ENCODE peak calls at places on chromosomes 5 and 9, in six cellular contexts. S is spleen, Y is Peyer's patch, J is suprapubic skin, R is NB4, K is ovary. Q is an unnamed sample.
A peak's percentile ranks its signal among the peaks of the same experiment; 100 is the strongest.

GRCh38 chr9:71498691-71499090 is 269.6 kb downstream of the CEMIP2 start:
- DNase-seq in S (no peak), Y (no peak), J (no peak), R (no peak), K (no peak), Q (no peak)

GRCh38 chr5:81195334-81195929 is 37.7 kb upstream of the CKMT2 start:
- DNase-seq in S (no peak), Y (no peak), J (no peak), R (no peak), K (no peak), Q (no peak)

GRCh38 chr5:116068028-116068632 is 16.7 kb upstream of the COMMD10 start:
- DNase-seq in S (no peak), Y (peak; percentile 59), J (no peak), R (peak; percentile 70), K (peak; percentile 52), Q (peak; percentile 60)

GRCh38 chr5:151825445-151825844 is 53.7 kb downstream of the G3BP1 start:
- DNase-seq in S (no peak), Y (peak; percentile 76), J (no peak), R (peak; percentile 55), K (peak; percentile 59), Q (peak; percentile 54)

GRCh38 chr5:3320317-3320865 is 275.2 kb upstream of the IRX1 start:
- DNase-seq in S (peak; percentile 64), Y (peak; percentile 30), J (peak; percentile 67), R (no peak), K (peak; percentile 24), Q (no peak)

GRCh38 chr9:113876806-113877236 is 712 bp downstream of the ZNF618 start:
- DNase-seq in S (no peak), Y (no peak), J (no peak), R (peak; percentile 37), K (no peak), Q (no peak)

GRCh38 chr9:117103711-117104110 is 311.1 kb downstream of the ASTN2 start:
- DNase-seq in S (no peak), Y (no peak), J (no peak), R (no peak), K (no peak), Q (no peak)

GRCh38 chr5:124883686-124884085 is 137.2 kb upstream of the ZNF608 start:
- DNase-seq in S (no peak), Y (no peak), J (no peak), R (no peak), K (no peak), Q (no peak)

GRCh38 chr5:1538741-1539392 is 15.1 kb upstream of the LPCAT1 start:
- DNase-seq in S (peak; percentile 57), Y (peak; percentile 41), J (peak; percentile 47), R (no peak), K (no peak), Q (no peak)

GRCh38 chr5:109482748-109483147 is 73.0 kb upstream of the PJA2 start:
- DNase-seq in S (no peak), Y (no peak), J (no peak), R (no peak), K (no peak), Q (no peak)

GRCh38 chr5:109486200-109486804 is 76.5 kb upstream of the PJA2 start:
- DNase-seq in S (no peak), Y (no peak), J (no peak), R (no peak), K (no peak), Q (no peak)

GRCh38 chr5:109485030-109485429 is 75.3 kb upstream of the PJA2 start:
- DNase-seq in S (no peak), Y (peak; percentile 76), J (peak; percentile 68), R (no peak), K (peak; percentile 31), Q (no peak)

GRCh38 chr5:109484597-109484996 is 74.8 kb upstream of the PJA2 start:
- DNase-seq in S (no peak), Y (no peak), J (no peak), R (no peak), K (no peak), Q (no peak)

DNA sequence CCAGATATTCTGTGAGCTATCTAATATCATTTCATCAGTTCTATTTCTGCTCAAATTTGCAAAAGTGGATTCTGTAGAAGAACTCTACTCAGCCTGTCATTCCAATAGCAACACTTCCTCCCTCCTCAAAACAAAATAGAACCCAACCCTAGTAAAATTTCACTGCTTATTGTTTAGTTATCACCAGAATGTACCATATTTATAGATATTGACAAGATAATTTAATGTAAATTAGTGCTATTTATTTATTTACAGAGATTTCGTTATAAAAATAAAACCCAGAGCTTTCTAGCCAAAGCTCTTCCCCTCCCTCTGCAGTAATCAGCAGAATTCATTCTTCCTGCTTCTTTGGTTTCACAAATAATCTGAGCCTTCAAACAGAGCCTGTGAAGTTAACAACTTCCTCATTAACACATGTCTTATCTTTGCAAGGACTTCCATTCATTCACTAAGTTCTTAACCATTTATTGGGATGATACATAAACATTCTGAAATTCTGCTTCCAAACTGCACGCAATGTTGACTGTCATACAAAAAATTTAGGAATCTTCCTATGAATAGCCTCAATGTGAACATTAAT is 73.7 kb upstream of the PJA2 start:
- DNase-seq in S (no peak), Y (no peak), J (no peak), R (peak; percentile 26), K (no peak), Q (no peak)
- H3K4me3 ChIP-seq in S (no peak overlapping the region), Y (no peak overlapping the region), J (no peak overlapping the region), R (no peak overlapping the region), K (no peak overlapping the region), Q (no peak overlapping the region)

DNA sequence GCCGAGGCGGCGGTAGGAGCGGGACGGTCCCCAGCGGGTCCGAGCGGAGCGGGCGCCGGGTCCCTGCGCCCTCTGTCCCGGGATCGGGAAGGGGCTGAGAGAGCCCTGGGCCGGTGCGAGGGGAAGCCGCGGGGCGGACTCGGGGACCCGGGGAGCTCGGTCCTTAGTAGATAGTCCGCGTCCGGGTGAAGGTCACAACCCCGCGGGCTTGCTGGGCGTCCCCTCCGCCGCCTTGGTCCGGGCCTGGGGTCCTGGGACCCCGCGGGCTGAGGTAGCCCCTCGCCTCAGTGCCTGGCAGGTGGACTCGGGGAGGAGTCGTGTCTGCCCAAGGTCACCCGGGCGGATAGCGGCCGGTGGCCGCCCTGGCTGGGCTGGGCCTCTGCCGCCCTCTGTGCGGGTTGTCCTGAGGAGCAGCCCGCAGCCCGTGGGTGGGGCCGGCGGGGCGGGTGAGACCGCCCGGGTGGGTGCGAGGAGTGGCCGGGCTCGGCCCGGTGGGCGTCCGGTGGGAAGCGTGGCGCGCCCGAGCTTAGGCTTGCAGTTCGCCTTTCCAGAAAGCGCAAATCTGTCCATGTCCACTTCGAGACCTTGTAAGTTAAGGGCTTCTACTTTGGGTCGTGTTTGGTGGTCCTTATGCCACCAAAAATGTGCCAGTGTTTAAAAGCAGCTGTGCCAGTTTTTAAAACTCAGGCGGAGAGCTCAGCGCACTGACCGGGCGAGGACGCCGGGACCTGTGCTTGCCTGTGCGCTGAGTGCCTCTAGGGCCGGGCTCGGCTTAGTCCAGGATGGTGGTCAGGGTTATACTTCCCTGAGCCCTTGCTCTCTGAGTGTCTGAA is 553 bp downstream of the SDHA start:
- DNase-seq in S (peak; percentile 91), Y (peak; percentile 66), J (no peak), R (peak; percentile 69), K (peak; percentile 41), Q (peak; percentile 33)
- TF ChIP-seq POLR2A in S (no peak), Y (no peak), J (no peak), R (no peak), K (no peak), Q (no peak)

GRCh38 chr5:6598351-6598900 is 34.4 kb downstream of the NSUN2 start:
- DNase-seq in S (no peak), Y (no peak), J (no peak), R (no peak), K (no peak), Q (no peak)

GRCh38 chr5:6594066-6594465 is 38.8 kb downstream of the NSUN2 start:
- DNase-seq in S (no peak), Y (no peak), J (no peak), R (no peak), K (no peak), Q (no peak)

GRCh38 chr5:6595405-6595804 is 37.4 kb downstream of the NSUN2 start:
- DNase-seq in S (no peak), Y (no peak), J (no peak), R (no peak), K (no peak), Q (no peak)

GRCh38 chr5:6597557-6597956 is 35.3 kb downstream of the NSUN2 start:
- DNase-seq in S (no peak), Y (no peak), J (no peak), R (no peak), K (no peak), Q (no peak)

GRCh38 chr5:6596388-6596787 is 36.5 kb downstream of the NSUN2 start:
- DNase-seq in S (no peak), Y (no peak), J (no peak), R (no peak), K (no peak), Q (no peak)
- H3K4me3 ChIP-seq in S (no peak overlapping the region), Y (no peak overlapping the region), J (no peak overlapping the region), R (no peak overlapping the region), K (no peak overlapping the region), Q (no peak overlapping the region)

DNA sequence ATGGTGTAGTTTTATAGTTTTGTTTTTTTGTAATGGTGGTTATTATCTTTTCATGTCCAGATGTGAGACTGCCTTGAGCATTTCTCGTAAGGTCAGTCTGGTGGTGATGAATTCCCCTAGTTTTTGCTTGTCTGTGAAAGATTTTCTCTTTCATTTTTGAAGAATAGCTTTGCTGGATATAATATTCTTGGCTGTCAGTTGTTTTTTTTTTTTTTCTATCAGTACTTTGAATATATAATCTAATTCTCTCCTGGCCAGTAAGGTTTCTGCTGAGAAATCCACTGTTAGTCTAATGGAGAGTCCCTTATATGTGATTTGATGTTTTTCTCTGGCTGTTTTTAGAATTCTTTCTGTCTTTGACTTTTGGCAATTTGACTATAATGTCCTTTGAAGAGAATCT is 106.9 kb downstream of the CARTPT start:
- DNase-seq in S (no peak), Y (no peak), J (no peak), R (no peak), K (no peak), Q (no peak)
- TF ChIP-seq POLR2A in S (no peak), Y (no peak), J (no peak), R (no peak), K (no peak), Q (no peak)

Q was measured in A549.